ENCODE peak calls at places on chromosomes 11 and 22, in eight cellular contexts. One of them, this sample, is unnamed.

GRCh38 chr11:70703141-70704052 is 305.1 kb downstream of the CTTN start:
- DNase-seq in A172: no peak
- DNase-seq in Daoy: no peak
- DNase-seq in left colon: no peak
- DNase-seq in MM.1S: no peak
- DNase-seq in prostate gland: no peak
- DNase-seq in naive thymus-derived CD4-positive, alpha-beta T cell: no peak
- DNase-seq in AG20443: no peak
- DNase-seq in this sample: no peak

GRCh38 chr22:24514241-24515024 is 19.3 kb downstream of the UPB1 start:
- DNase-seq in A172: no peak
- DNase-seq in Daoy: no peak
- DNase-seq in left colon: peak; percentile 46
- DNase-seq in MM.1S: no peak
- DNase-seq in prostate gland: no peak
- DNase-seq in naive thymus-derived CD4-positive, alpha-beta T cell: no peak
- DNase-seq in AG20443: no peak
- DNase-seq in this sample: no peak

GRCh38 chr22:44391481-44392445 is 79.0 kb upstream of the SHISAL1 start:
- DNase-seq in A172: no peak
- DNase-seq in Daoy: no peak
- DNase-seq in left colon: peak; percentile 6
- DNase-seq in MM.1S: no peak
- DNase-seq in prostate gland: no peak
- DNase-seq in naive thymus-derived CD4-positive, alpha-beta T cell: no peak
- DNase-seq in AG20443: no peak
- DNase-seq in this sample: no peak

GRCh38 chr11:67999201-67999629 is 4.7 kb downstream of the UNC93B1 start:
- DNase-seq in A172: no peak
- DNase-seq in Daoy: no peak
- DNase-seq in left colon: no peak
- DNase-seq in MM.1S: no peak
- DNase-seq in prostate gland: no peak
- DNase-seq in naive thymus-derived CD4-positive, alpha-beta T cell: no peak
- DNase-seq in AG20443: no peak
- DNase-seq in this sample: no peak

GRCh38 chr11:88979641-88980040 is 86.1 kb downstream of the GRM5 start:
- DNase-seq in A172: no peak
- DNase-seq in Daoy: peak; percentile 24
- DNase-seq in left colon: no peak
- DNase-seq in MM.1S: no peak
- DNase-seq in prostate gland: no peak
- DNase-seq in naive thymus-derived CD4-positive, alpha-beta T cell: no peak
- DNase-seq in AG20443: peak; percentile 23
- DNase-seq in this sample: no peak

GRCh38 chr11:118691926-118692830 is 12.7 kb upstream of the TREH start:
- DNase-seq in A172: peak; percentile 8
- DNase-seq in Daoy: peak; percentile 40
- DNase-seq in left colon: no peak
- DNase-seq in MM.1S: peak; percentile 99
- DNase-seq in prostate gland: peak; percentile 27
- DNase-seq in naive thymus-derived CD4-positive, alpha-beta T cell: no peak
- DNase-seq in AG20443: peak; percentile 39
- DNase-seq in this sample: no peak

GRCh38 chr11:121754603-121755002 is 301.8 kb upstream of the SORL1-AS1 start:
- DNase-seq in A172: no peak
- DNase-seq in Daoy: no peak
- DNase-seq in left colon: no peak
- DNase-seq in MM.1S: no peak
- DNase-seq in prostate gland: no peak
- DNase-seq in naive thymus-derived CD4-positive, alpha-beta T cell: no peak
- DNase-seq in AG20443: no peak
- DNase-seq in this sample: no peak

GRCh38 chr11:123683616-123684170 is 29.3 kb upstream of the SCN3B start:
- DNase-seq in A172: no peak
- DNase-seq in Daoy: no peak
- DNase-seq in left colon: no peak
- DNase-seq in MM.1S: no peak
- DNase-seq in prostate gland: no peak
- DNase-seq in naive thymus-derived CD4-positive, alpha-beta T cell: no peak
- DNase-seq in AG20443: no peak
- DNase-seq in this sample: no peak

GRCh38 chr11:22304337-22304961 is 33.7 kb upstream of the SLC17A6 start:
- DNase-seq in A172: peak; percentile 13
- DNase-seq in Daoy: no peak
- DNase-seq in left colon: no peak
- DNase-seq in MM.1S: peak; percentile 56
- DNase-seq in prostate gland: no peak
- DNase-seq in naive thymus-derived CD4-positive, alpha-beta T cell: peak; percentile 15
- DNase-seq in AG20443: peak; percentile 22
- DNase-seq in this sample: no peak

GRCh38 chr22:47476226-47476625 is 713.8 kb downstream of the TBC1D22A start:
- DNase-seq in A172: no peak
- DNase-seq in Daoy: no peak
- DNase-seq in left colon: no peak
- DNase-seq in MM.1S: no peak
- DNase-seq in prostate gland: no peak
- DNase-seq in naive thymus-derived CD4-positive, alpha-beta T cell: no peak
- DNase-seq in AG20443: no peak
- DNase-seq in this sample: no peak

GRCh38 chr22:31275576-31275975 is 16.7 kb downstream of the PIK3IP1 start:
- DNase-seq in A172: no peak
- DNase-seq in Daoy: no peak
- DNase-seq in left colon: no peak
- DNase-seq in MM.1S: no peak
- DNase-seq in prostate gland: no peak
- DNase-seq in naive thymus-derived CD4-positive, alpha-beta T cell: no peak
- DNase-seq in AG20443: no peak
- DNase-seq in this sample: no peak

GRCh38 chr11:47185305-47186075 is 744 bp downstream of the PACSIN3 start:
- DNase-seq in A172: peak; percentile 31
- DNase-seq in Daoy: peak; percentile 57
- DNase-seq in left colon: peak; percentile 62
- DNase-seq in MM.1S: no peak
- DNase-seq in prostate gland: peak; percentile 69
- DNase-seq in naive thymus-derived CD4-positive, alpha-beta T cell: no peak
- DNase-seq in AG20443: peak; percentile 56
- DNase-seq in this sample: peak; percentile 64

GRCh38 chr11:2298795-2299747 is 2.6 kb downstream of the C11orf21 start:
- DNase-seq in A172: no peak
- DNase-seq in Daoy: no peak
- DNase-seq in left colon: peak; percentile 23
- DNase-seq in MM.1S: no peak
- DNase-seq in prostate gland: peak; percentile 58
- DNase-seq in naive thymus-derived CD4-positive, alpha-beta T cell: no peak
- DNase-seq in AG20443: no peak
- DNase-seq in this sample: peak; percentile 62

GRCh38 chr11:113992459-113993105 is 17.7 kb downstream of the HTR3A start:
- DNase-seq in A172: no peak
- DNase-seq in Daoy: no peak
- DNase-seq in left colon: no peak
- DNase-seq in MM.1S: no peak
- DNase-seq in prostate gland: no peak
- DNase-seq in naive thymus-derived CD4-positive, alpha-beta T cell: no peak
- DNase-seq in AG20443: no peak
- DNase-seq in this sample: no peak